ENCODE peak calls at places on chromosomes 12 and 14, in four cellular contexts. One of them, this sample, is unnamed.

GRCh38 chr14:66483322-66483721 is 2.8 kb upstream of the CCDC196 start:
- DNase-seq in neural progenitor cell: no peak
- DNase-seq in Jurkat, Clone E6-1: no peak
- DNase-seq in choroid plexus epithelial cell: no peak
- DNase-seq in this sample: no peak

GRCh38 chr12:89252284-89252683 is 100.0 kb downstream of the DUSP6 start:
- DNase-seq in neural progenitor cell: no peak
- DNase-seq in Jurkat, Clone E6-1: no peak
- DNase-seq in choroid plexus epithelial cell: peak
- DNase-seq in this sample: no peak

GRCh38 chr12:110744176-110744575 is 1.5 kb upstream of the PPP1CC start:
- DNase-seq in neural progenitor cell: peak
- DNase-seq in Jurkat, Clone E6-1: no peak
- DNase-seq in choroid plexus epithelial cell: peak
- DNase-seq in this sample: no peak

GRCh38 chr14:91261115-91261514 is 16.6 kb upstream of the GPR68 start:
- DNase-seq in neural progenitor cell: no peak
- DNase-seq in Jurkat, Clone E6-1: peak
- DNase-seq in choroid plexus epithelial cell: no peak
- DNase-seq in this sample: no peak

GRCh38 chr12:52867636-52868035 is 18.8 kb upstream of the KRT78 start:
- DNase-seq in neural progenitor cell: no peak
- DNase-seq in Jurkat, Clone E6-1: peak
- DNase-seq in choroid plexus epithelial cell: no peak
- DNase-seq in this sample: peak

GRCh38 chr14:58805057-58805456 is 167.3 kb downstream of the DACT1 start:
- DNase-seq in neural progenitor cell: no peak
- DNase-seq in Jurkat, Clone E6-1: no peak
- DNase-seq in choroid plexus epithelial cell: no peak
- DNase-seq in this sample: no peak

GRCh38 chr12:56574210-56574609 is 52.6 kb downstream of the RBMS2 start:
- DNase-seq in neural progenitor cell: no peak
- DNase-seq in Jurkat, Clone E6-1: no peak
- DNase-seq in choroid plexus epithelial cell: peak
- DNase-seq in this sample: no peak

GRCh38 chr12:29519585-29520182 is 22.2 kb upstream of the OVCH1 start:
- DNase-seq in neural progenitor cell: peak
- DNase-seq in Jurkat, Clone E6-1: peak
- DNase-seq in choroid plexus epithelial cell: peak
- DNase-seq in this sample: no peak

GRCh38 chr12:111240374-111240773 is 128.5 kb downstream of the PHETA1 start:
- DNase-seq in neural progenitor cell: no peak
- DNase-seq in Jurkat, Clone E6-1: no peak
- DNase-seq in choroid plexus epithelial cell: no peak
- DNase-seq in this sample: no peak

GRCh38 chr12:94676011-94676709 is 25.8 kb upstream of the TMCC3 start:
- DNase-seq in neural progenitor cell: no peak
- DNase-seq in Jurkat, Clone E6-1: peak
- DNase-seq in choroid plexus epithelial cell: peak
- DNase-seq in this sample: peak

GRCh38 chr14:85415015-85415712 is 114.8 kb upstream of the FLRT2 start:
- DNase-seq in neural progenitor cell: no peak
- DNase-seq in Jurkat, Clone E6-1: no peak
- DNase-seq in choroid plexus epithelial cell: peak
- DNase-seq in this sample: no peak

GRCh38 chr14:96083667-96084320 is 44.6 kb downstream of the C14orf132 start:
- DNase-seq in neural progenitor cell: no peak
- DNase-seq in Jurkat, Clone E6-1: no peak
- DNase-seq in choroid plexus epithelial cell: no peak
- DNase-seq in this sample: no peak

GRCh38 chr12:124749725-124750124 is 113.9 kb downstream of the SCARB1 start:
- DNase-seq in neural progenitor cell: no peak
- DNase-seq in Jurkat, Clone E6-1: no peak
- DNase-seq in choroid plexus epithelial cell: no peak
- DNase-seq in this sample: no peak

GRCh38 chr12:59698599-59698998 is 102.8 kb downstream of the SLC16A7 start:
- DNase-seq in neural progenitor cell: no peak
- DNase-seq in Jurkat, Clone E6-1: no peak
- DNase-seq in choroid plexus epithelial cell: peak
- DNase-seq in this sample: no peak

GRCh38 chr12:93402333-93403311 is 24.9 kb downstream of the NUDT4 start:
- DNase-seq in neural progenitor cell: no peak
- DNase-seq in Jurkat, Clone E6-1: no peak
- DNase-seq in choroid plexus epithelial cell: no peak
- DNase-seq in this sample: no peak

GRCh38 chr14:37865719-37866549 is 270.5 kb downstream of the TTC6 start:
- DNase-seq in neural progenitor cell: no peak
- DNase-seq in Jurkat, Clone E6-1: no peak
- DNase-seq in choroid plexus epithelial cell: no peak
- DNase-seq in this sample: no peak

GRCh38 chr12:126895946-126896520 is 1370.9 kb upstream of the TMEM132C start:
- DNase-seq in neural progenitor cell: no peak
- DNase-seq in Jurkat, Clone E6-1: no peak
- DNase-seq in choroid plexus epithelial cell: no peak
- DNase-seq in this sample: no peak

GRCh38 chr12:38386238-38386985 is 69.8 kb downstream of the ALG10B start:
- DNase-seq in neural progenitor cell: no peak
- DNase-seq in Jurkat, Clone E6-1: no peak
- DNase-seq in choroid plexus epithelial cell: peak
- DNase-seq in this sample: no peak

DNA sequence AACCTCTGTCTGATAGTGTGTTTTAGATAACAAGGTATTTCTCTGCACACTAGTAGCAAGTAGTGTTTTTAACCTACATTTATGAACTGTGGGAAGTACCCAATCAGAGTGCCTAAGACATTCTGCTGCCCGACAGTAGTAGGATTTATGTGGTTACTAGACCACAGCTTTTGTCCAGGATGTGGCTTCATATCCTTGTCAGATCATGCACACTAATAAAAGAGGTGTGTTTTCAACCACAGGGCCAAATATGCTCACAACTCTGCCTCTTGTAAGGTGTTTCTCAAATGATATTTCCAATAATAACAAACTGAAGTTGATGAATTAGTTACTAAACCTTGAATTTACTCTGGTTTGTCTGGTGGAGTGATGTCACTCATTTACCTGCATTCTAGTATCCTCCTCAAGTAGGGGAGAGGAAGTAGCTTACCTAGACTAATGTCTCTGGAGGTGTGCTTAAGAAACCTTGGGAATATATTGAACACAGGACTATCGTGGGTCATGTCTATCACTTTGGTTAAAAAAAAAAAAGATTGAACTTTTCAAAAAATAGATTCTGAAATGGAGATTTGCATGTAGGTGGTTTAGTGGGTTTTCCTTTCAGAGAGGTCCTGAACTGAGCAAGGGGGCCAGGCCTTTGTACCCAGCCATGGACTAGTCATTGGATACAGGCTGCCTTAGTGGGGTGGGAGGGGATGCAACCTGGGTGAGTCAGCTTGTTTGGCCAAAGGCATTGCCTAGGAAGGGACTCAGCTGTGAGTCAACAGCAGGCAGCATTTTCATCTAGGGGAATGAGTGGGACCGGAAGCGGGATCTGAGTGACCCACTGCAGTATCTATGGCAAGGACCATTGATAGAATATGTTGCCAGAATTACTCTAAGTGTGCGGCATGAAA is 14.1 kb downstream of the FBXW8 start:
- DNase-seq in neural progenitor cell: no peak
- DNase-seq in Jurkat, Clone E6-1: peak
- DNase-seq in choroid plexus epithelial cell: peak
- DNase-seq in this sample: no peak
- H3K4me3 ChIP-seq in neural progenitor cell: no peak
- H3K4me3 ChIP-seq in Jurkat, Clone E6-1: no peak
- H3K4me3 ChIP-seq in choroid plexus epithelial cell: no peak
- H3K4me3 ChIP-seq in this sample: no peak

GRCh38 chr14:100078997-100079561 is 13.9 kb downstream of the EVL start:
- DNase-seq in neural progenitor cell: peak
- DNase-seq in Jurkat, Clone E6-1: peak
- DNase-seq in choroid plexus epithelial cell: peak
- DNase-seq in this sample: no peak
- H3K4me3 ChIP-seq in neural progenitor cell: no peak
- H3K4me3 ChIP-seq in Jurkat, Clone E6-1: peak
- H3K4me3 ChIP-seq in choroid plexus epithelial cell: no peak
- H3K4me3 ChIP-seq in this sample: no peak

GRCh38 chr14:105283899-105284298 is 16.9 kb downstream of the BRF1 start:
- DNase-seq in neural progenitor cell: no peak
- DNase-seq in Jurkat, Clone E6-1: no peak
- DNase-seq in choroid plexus epithelial cell: no peak
- DNase-seq in this sample: no peak

GRCh38 chr14:105290598-105291356 is 10.0 kb downstream of the BRF1 start:
- DNase-seq in neural progenitor cell: peak
- DNase-seq in Jurkat, Clone E6-1: no peak
- DNase-seq in choroid plexus epithelial cell: peak
- DNase-seq in this sample: no peak

GRCh38 chr14:105285174-105285573 is 15.6 kb downstream of the BRF1 start:
- DNase-seq in neural progenitor cell: no peak
- DNase-seq in Jurkat, Clone E6-1: no peak
- DNase-seq in choroid plexus epithelial cell: no peak
- DNase-seq in this sample: no peak

GRCh38 chr14:105286759-105287144 is 14.0 kb downstream of the BRF1 start:
- DNase-seq in neural progenitor cell: no peak
- DNase-seq in Jurkat, Clone E6-1: no peak
- DNase-seq in choroid plexus epithelial cell: no peak
- DNase-seq in this sample: no peak

GRCh38 chr14:105287249-105288102 is 13.3 kb downstream of the BRF1 start:
- DNase-seq in neural progenitor cell: peak
- DNase-seq in Jurkat, Clone E6-1: no peak
- DNase-seq in choroid plexus epithelial cell: no peak
- DNase-seq in this sample: no peak
- H3K4me3 ChIP-seq in neural progenitor cell: no peak
- H3K4me3 ChIP-seq in Jurkat, Clone E6-1: no peak
- H3K4me3 ChIP-seq in choroid plexus epithelial cell: no peak
- H3K4me3 ChIP-seq in this sample: no peak

GRCh38 chr12:54276368-54276767 is 3.6 kb downstream of the CBX5 start:
- DNase-seq in neural progenitor cell: no peak
- DNase-seq in Jurkat, Clone E6-1: no peak
- DNase-seq in choroid plexus epithelial cell: no peak
- DNase-seq in this sample: no peak

GRCh38 chr12:54279227-54279631 is 693 bp downstream of the CBX5 start:
- DNase-seq in neural progenitor cell: no peak
- DNase-seq in Jurkat, Clone E6-1: no peak
- DNase-seq in choroid plexus epithelial cell: no peak
- DNase-seq in this sample: no peak

GRCh38 chr12:54280401-54281260 is at the start of gene HNRNPA1:
- DNase-seq in neural progenitor cell: peak
- DNase-seq in Jurkat, Clone E6-1: peak
- DNase-seq in choroid plexus epithelial cell: peak
- DNase-seq in this sample: peak

GRCh38 chr12:54279632-54280400 is at the start of gene CBX5:
- DNase-seq in neural progenitor cell: peak
- DNase-seq in Jurkat, Clone E6-1: peak
- DNase-seq in choroid plexus epithelial cell: peak
- DNase-seq in this sample: peak

DNA sequence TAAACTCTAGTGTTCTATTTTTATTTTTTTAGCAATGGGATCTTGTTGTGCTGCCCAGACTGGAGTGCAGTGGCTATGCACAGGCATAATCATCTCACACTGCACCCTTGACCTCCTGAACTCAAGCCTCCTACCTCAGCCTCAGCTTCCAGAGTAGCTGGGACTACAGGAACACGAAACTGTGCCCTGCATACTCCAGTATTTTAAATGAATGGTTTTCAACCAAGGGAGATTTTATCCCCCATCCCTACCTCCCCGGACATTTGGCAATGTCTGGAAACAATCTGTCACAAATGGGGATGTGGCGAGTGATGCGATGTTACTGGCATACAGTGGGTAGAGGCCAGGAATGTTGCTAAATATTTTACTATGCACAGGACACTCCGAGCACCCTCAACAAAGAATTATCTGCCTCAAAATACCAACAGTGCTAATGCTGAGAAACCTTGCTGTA is 2.1 kb downstream of the CBX5 start:
- DNase-seq in neural progenitor cell: no peak
- DNase-seq in Jurkat, Clone E6-1: no peak
- DNase-seq in choroid plexus epithelial cell: peak
- DNase-seq in this sample: no peak
- H3K4me3 ChIP-seq in neural progenitor cell: peak
- H3K4me3 ChIP-seq in Jurkat, Clone E6-1: peak
- H3K4me3 ChIP-seq in choroid plexus epithelial cell: peak
- H3K4me3 ChIP-seq in this sample: peak

DNA sequence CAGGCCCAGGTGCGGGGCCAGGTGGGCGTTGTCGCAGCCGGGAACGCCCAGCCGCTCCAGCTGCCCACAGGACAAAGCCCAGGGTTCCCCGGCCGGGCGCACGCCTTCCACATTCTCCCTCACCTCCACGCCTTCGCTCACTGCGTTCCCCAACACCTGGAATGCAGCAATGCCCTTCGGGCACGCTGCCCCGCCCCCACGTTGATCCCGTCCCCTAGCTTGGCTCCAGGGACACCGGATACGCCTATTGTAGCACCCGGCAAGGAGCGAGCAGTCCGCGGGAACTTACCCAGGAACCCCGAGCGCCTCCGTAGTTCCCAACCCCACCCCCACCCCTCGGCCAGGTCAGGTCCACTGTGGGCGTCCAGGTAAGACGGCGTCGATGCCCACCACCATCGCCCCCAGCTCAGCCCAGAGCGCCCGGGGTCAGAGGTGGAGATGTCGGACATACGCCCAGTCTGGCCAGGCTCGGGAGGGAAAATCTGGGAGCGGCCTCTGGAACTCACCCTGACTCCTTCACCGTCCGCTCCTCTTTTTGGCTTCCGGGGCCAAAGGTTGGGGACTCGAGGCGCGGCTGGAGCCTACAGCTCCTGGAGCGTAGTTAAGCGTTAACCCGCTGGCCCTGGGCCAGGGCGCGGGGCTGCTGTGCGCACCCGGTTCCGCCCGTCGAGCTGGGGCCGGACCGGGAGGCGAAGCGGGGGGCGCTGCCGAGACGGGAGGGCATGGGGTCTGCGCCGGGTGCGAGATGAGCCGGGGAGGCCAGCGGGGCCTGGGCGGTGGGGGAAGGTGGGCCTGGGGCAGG is 600 bp upstream of the CEP170B start:
- DNase-seq in neural progenitor cell: peak
- DNase-seq in Jurkat, Clone E6-1: no peak
- DNase-seq in choroid plexus epithelial cell: no peak
- DNase-seq in this sample: no peak
- H3K4me3 ChIP-seq in neural progenitor cell: peak
- H3K4me3 ChIP-seq in Jurkat, Clone E6-1: peak
- H3K4me3 ChIP-seq in choroid plexus epithelial cell: peak
- H3K4me3 ChIP-seq in this sample: peak

DNA sequence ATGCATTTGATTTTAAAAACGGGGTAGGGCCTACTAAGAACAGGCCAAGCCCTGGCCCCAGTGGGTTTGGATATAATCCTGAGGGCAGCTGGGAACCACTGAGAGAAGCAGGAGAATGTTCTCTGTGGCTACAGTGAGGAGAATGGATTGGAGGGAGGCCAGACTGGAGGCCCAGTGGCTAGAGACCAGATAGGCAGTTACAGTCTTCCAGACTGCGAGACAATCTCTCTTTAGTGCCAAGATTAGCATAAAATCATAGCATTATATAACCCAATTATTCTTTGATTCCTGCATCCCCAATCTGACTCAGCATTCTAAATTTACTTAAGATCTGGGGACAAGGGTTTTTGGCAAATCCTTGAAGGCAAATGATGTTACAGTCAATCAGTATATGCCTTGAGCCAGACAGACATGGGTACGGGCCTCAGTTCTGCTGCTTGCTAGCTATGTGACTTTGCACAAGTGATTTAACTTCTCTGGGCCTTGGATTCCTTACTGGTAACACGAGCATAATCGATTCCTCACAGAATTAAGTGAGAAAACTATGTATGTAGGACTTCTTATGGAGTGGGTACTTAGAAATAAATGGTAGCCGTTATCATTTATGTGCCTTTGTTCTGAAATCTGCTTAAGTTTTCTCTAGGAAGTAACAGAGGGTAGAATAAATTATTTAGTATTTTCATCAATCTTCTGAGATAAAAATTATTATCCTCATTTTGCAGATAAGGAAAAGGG is 18.3 kb downstream of the NINJ2 start:
- DNase-seq in neural progenitor cell: no peak
- DNase-seq in Jurkat, Clone E6-1: no peak
- DNase-seq in choroid plexus epithelial cell: peak
- DNase-seq in this sample: no peak
- H3K4me3 ChIP-seq in neural progenitor cell: no peak
- H3K4me3 ChIP-seq in Jurkat, Clone E6-1: no peak
- H3K4me3 ChIP-seq in choroid plexus epithelial cell: no peak
- H3K4me3 ChIP-seq in this sample: no peak